ENCODE peak calls at places on chromosomes 16 and 17, in seven cellular contexts. One of them, this sample, is unnamed. For H3K27me3, the result is how much of the 10 kb centered on the place peaks cover.

GRCh38 chr17:82348434-82348833 is 10.6 kb upstream of the TEX19 start:
- DNase-seq in left ventricle myocardium inferior: no peak
- DNase-seq in prostate gland: no peak
- DNase-seq in transverse colon: no peak
- DNase-seq in H1: no peak
- DNase-seq in CD8-positive, alpha-beta T cell: no peak
- DNase-seq in GM23338: no peak
- DNase-seq in this sample: no peak

GRCh38 chr17:32006957-32007462 is at the start of gene LRRC37B:
- DNase-seq in CD8-positive, alpha-beta T cell: peak
- DNase-seq in transverse colon: peak
- DNase-seq in GM23338: peak
- DNase-seq in H1: peak
- DNase-seq in left ventricle myocardium inferior: peak
- DNase-seq in prostate gland: peak
- DNase-seq in this sample: peak

GRCh38 chr17:8896641-8897635 is 29.5 kb upstream of the PIK3R6 start:
- DNase-seq in GM23338: no peak
- DNase-seq in H1: no peak
- DNase-seq in prostate gland: no peak
- DNase-seq in CD8-positive, alpha-beta T cell: no peak
- DNase-seq in left ventricle myocardium inferior: no peak
- DNase-seq in transverse colon: no peak
- DNase-seq in this sample: peak

GRCh38 chr17:67164298-67164697 is 80.7 kb downstream of the HELZ start:
- DNase-seq in transverse colon: no peak
- DNase-seq in left ventricle myocardium inferior: no peak
- DNase-seq in GM23338: no peak
- DNase-seq in prostate gland: no peak
- DNase-seq in H1: no peak
- DNase-seq in CD8-positive, alpha-beta T cell: no peak
- DNase-seq in this sample: no peak

GRCh38 chr17:78377858-78378224 is 608 bp upstream of the PGS1 start:
- DNase-seq in H1: no peak
- DNase-seq in prostate gland: no peak
- DNase-seq in transverse colon: no peak
- DNase-seq in left ventricle myocardium inferior: no peak
- DNase-seq in CD8-positive, alpha-beta T cell: no peak
- DNase-seq in GM23338: no peak
- DNase-seq in this sample: no peak

GRCh38 chr16:30656388-30656787 is 1.8 kb upstream of the FBRS start:
- DNase-seq in GM23338: no peak
- DNase-seq in left ventricle myocardium inferior: no peak
- DNase-seq in H1: no peak
- DNase-seq in transverse colon: no peak
- DNase-seq in prostate gland: no peak
- DNase-seq in CD8-positive, alpha-beta T cell: no peak
- DNase-seq in this sample: no peak

GRCh38 chr17:39861235-39861634 is 2.9 kb downstream of the IKZF3 start:
- DNase-seq in prostate gland: no peak
- DNase-seq in CD8-positive, alpha-beta T cell: no peak
- DNase-seq in GM23338: no peak
- DNase-seq in transverse colon: no peak
- DNase-seq in H1: no peak
- DNase-seq in left ventricle myocardium inferior: no peak
- DNase-seq in this sample: no peak

GRCh38 chr16:80557037-80557436 is 16.2 kb downstream of the DYNLRB2 start:
- DNase-seq in left ventricle myocardium inferior: no peak
- DNase-seq in H1: no peak
- DNase-seq in CD8-positive, alpha-beta T cell: no peak
- DNase-seq in prostate gland: peak
- DNase-seq in GM23338: no peak
- DNase-seq in transverse colon: no peak
- DNase-seq in this sample: no peak

GRCh38 chr16:24681793-24682192 is 47.7 kb upstream of the TNRC6A start:
- DNase-seq in H1: no peak
- DNase-seq in GM23338: no peak
- DNase-seq in left ventricle myocardium inferior: no peak
- DNase-seq in transverse colon: no peak
- DNase-seq in prostate gland: no peak
- DNase-seq in CD8-positive, alpha-beta T cell: no peak
- DNase-seq in this sample: no peak

GRCh38 chr17:39963826-39964225 is 1.0 kb downstream of the GSDMA start:
- DNase-seq in prostate gland: no peak
- DNase-seq in left ventricle myocardium inferior: no peak
- DNase-seq in GM23338: no peak
- DNase-seq in transverse colon: no peak
- DNase-seq in CD8-positive, alpha-beta T cell: peak
- DNase-seq in H1: no peak
- DNase-seq in this sample: no peak

GRCh38 chr17:44997733-44998520 is 29.8 kb upstream of the C1QL1 start:
- DNase-seq in GM23338: no peak
- DNase-seq in prostate gland: no peak
- DNase-seq in CD8-positive, alpha-beta T cell: no peak
- DNase-seq in left ventricle myocardium inferior: peak
- DNase-seq in transverse colon: no peak
- DNase-seq in H1: no peak
- DNase-seq in this sample: peak

GRCh38 chr16:4514606-4515005 is 24.0 kb downstream of the CDIP1 start:
- DNase-seq in left ventricle myocardium inferior: no peak
- DNase-seq in GM23338: no peak
- DNase-seq in transverse colon: no peak
- DNase-seq in prostate gland: no peak
- DNase-seq in CD8-positive, alpha-beta T cell: no peak
- DNase-seq in H1: no peak
- DNase-seq in this sample: no peak

GRCh38 chr16:17784073-17784472 is 313.3 kb upstream of the XYLT1 start:
- DNase-seq in prostate gland: no peak
- DNase-seq in GM23338: peak
- DNase-seq in H1: no peak
- DNase-seq in CD8-positive, alpha-beta T cell: no peak
- DNase-seq in transverse colon: no peak
- DNase-seq in left ventricle myocardium inferior: no peak
- DNase-seq in this sample: peak

GRCh38 chr17:183021-183420 is 1.6 kb upstream of the DOC2B start:
- DNase-seq in left ventricle myocardium inferior: no peak
- DNase-seq in GM23338: no peak
- DNase-seq in CD8-positive, alpha-beta T cell: no peak
- DNase-seq in H1: no peak
- DNase-seq in prostate gland: no peak
- DNase-seq in transverse colon: no peak
- DNase-seq in this sample: no peak

GRCh38 chr17:61817452-61817851 is 45.9 kb downstream of the BRIP1 start:
- DNase-seq in prostate gland: no peak
- DNase-seq in GM23338: no peak
- DNase-seq in CD8-positive, alpha-beta T cell: no peak
- DNase-seq in left ventricle myocardium inferior: no peak
- DNase-seq in transverse colon: no peak
- DNase-seq in H1: no peak
- DNase-seq in this sample: no peak

GRCh38 chr16:83458612-83459011 is 349.2 kb upstream of the HSBP1 start:
- DNase-seq in GM23338: no peak
- DNase-seq in left ventricle myocardium inferior: no peak
- DNase-seq in H1: no peak
- DNase-seq in transverse colon: no peak
- DNase-seq in prostate gland: no peak
- DNase-seq in CD8-positive, alpha-beta T cell: no peak
- DNase-seq in this sample: no peak

DNA sequence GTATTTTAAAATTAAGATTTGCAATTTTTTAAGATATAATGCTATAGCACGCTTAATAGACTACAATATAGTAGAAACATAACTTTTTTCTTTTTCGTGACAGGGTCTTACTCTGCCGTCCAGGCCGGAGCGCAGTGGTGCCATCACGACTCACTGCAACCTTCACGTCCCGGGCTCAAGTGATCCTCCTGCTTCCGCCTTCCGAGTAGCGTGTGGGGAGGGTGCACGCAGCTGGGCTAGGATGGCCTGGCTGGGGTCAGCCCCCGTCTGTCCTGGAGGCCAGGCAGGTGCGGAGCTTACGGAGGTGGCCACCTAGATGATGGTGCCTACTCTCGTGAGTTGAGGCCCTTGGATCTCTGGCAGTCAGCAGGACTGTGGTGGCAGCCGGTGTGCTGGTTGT is 50.1 kb downstream of the JPH3 start:
- DNase-seq in CD8-positive, alpha-beta T cell: no peak
- DNase-seq in prostate gland: no peak
- DNase-seq in left ventricle myocardium inferior: no peak
- DNase-seq in transverse colon: no peak
- DNase-seq in H1: no peak
- DNase-seq in GM23338: no peak
- DNase-seq in this sample: no peak
- H3K27me3 ChIP-seq in CD8-positive, alpha-beta T cell: under half
- H3K27me3 ChIP-seq in prostate gland: under half
- H3K27me3 ChIP-seq in left ventricle myocardium inferior: half or more
- H3K27me3 ChIP-seq in transverse colon: under half
- H3K27me3 ChIP-seq in H1: under half
- H3K27me3 ChIP-seq in GM23338: under half
- H3K27me3 ChIP-seq in this sample: under half

DNA sequence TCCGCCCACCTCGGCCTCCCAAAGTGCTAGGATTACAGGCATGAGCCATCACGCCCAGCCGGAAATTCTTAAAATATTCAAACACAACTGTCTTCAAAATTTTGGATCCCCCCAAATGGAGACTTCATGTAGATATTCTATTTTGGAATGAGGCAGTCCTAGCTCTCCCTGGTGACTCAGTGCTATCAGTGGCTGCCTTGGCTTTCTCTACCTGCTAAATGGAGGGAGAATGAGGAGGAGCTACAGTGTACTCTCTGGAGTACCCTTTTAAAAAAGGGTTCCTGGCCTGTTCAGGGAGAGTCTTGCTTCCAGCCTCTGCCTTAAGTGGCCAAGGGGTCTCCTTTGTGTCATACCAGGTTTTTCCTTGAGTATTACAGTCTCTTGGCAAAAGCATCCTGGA is 10.8 kb downstream of the ALKBH5 start:
- DNase-seq in H1: no peak
- DNase-seq in prostate gland: no peak
- DNase-seq in GM23338: no peak
- DNase-seq in transverse colon: no peak
- DNase-seq in CD8-positive, alpha-beta T cell: no peak
- DNase-seq in left ventricle myocardium inferior: no peak
- DNase-seq in this sample: no peak
- H3K27me3 ChIP-seq in H1: under half
- H3K27me3 ChIP-seq in prostate gland: under half
- H3K27me3 ChIP-seq in GM23338: under half
- H3K27me3 ChIP-seq in transverse colon: under half
- H3K27me3 ChIP-seq in CD8-positive, alpha-beta T cell: under half
- H3K27me3 ChIP-seq in left ventricle myocardium inferior: under half
- H3K27me3 ChIP-seq in this sample: under half

DNA sequence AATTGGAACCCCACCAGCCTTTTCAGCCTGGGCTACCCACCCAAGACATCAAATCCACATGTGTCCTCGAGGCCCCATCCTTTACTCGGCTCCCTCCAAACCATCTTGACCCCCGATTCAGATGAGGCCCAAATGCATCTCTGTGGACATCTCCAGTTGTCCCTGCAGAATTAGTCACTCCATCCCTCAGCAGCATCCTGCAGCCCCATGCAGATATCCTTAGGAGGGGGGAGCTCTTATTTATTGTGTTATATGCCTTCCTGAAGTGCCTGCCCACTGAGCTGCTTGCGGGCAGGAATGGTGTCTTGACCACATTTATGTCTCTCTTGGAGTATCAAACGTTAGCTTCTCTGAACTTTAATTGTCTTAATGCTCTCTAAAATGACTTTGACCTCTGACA is 15.6 kb downstream of the CDK5RAP3 start:
- DNase-seq in CD8-positive, alpha-beta T cell: no peak
- DNase-seq in left ventricle myocardium inferior: no peak
- DNase-seq in H1: no peak
- DNase-seq in prostate gland: no peak
- DNase-seq in transverse colon: no peak
- DNase-seq in GM23338: no peak
- DNase-seq in this sample: no peak
- H3K27me3 ChIP-seq in CD8-positive, alpha-beta T cell: under half
- H3K27me3 ChIP-seq in left ventricle myocardium inferior: under half
- H3K27me3 ChIP-seq in H1: under half
- H3K27me3 ChIP-seq in prostate gland: under half
- H3K27me3 ChIP-seq in transverse colon: under half
- H3K27me3 ChIP-seq in GM23338: under half
- H3K27me3 ChIP-seq in this sample: under half

DNA sequence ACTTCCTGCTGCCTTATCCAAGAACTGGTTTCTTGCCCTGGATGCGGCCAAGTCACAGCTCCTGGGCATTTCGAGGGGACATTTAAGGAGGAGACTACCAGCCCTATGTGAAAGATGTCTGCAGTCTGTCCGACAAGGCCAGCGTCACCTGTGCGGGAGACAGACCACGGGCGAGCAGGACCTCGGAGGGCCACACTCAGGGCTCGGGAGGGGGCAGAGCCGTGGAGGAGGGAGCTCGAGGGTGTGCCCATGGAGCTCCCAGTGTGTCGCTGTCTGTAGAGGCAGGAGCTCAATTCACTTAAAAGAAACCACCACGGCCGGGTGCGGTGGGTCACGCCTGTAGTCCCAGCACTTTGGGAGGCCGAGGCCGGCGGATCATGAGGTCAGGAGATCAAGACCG is 33.3 kb downstream of the CBFA2T3 start:
- DNase-seq in transverse colon: no peak
- DNase-seq in prostate gland: no peak
- DNase-seq in left ventricle myocardium inferior: no peak
- DNase-seq in CD8-positive, alpha-beta T cell: no peak
- DNase-seq in H1: no peak
- DNase-seq in GM23338: no peak
- DNase-seq in this sample: no peak
- H3K27me3 ChIP-seq in transverse colon: half or more
- H3K27me3 ChIP-seq in prostate gland: under half
- H3K27me3 ChIP-seq in left ventricle myocardium inferior: half or more
- H3K27me3 ChIP-seq in CD8-positive, alpha-beta T cell: under half
- H3K27me3 ChIP-seq in H1: under half
- H3K27me3 ChIP-seq in GM23338: under half
- H3K27me3 ChIP-seq in this sample: under half

GRCh38 chr16:82185012-82185411 is 15.0 kb upstream of the MPHOSPH6 start:
- DNase-seq in prostate gland: no peak
- DNase-seq in left ventricle myocardium inferior: no peak
- DNase-seq in GM23338: no peak
- DNase-seq in H1: no peak
- DNase-seq in transverse colon: no peak
- DNase-seq in CD8-positive, alpha-beta T cell: no peak
- DNase-seq in this sample: peak
- H3K27me3 ChIP-seq in prostate gland: under half
- H3K27me3 ChIP-seq in left ventricle myocardium inferior: half or more
- H3K27me3 ChIP-seq in GM23338: under half
- H3K27me3 ChIP-seq in H1: under half
- H3K27me3 ChIP-seq in transverse colon: under half
- H3K27me3 ChIP-seq in CD8-positive, alpha-beta T cell: under half
- H3K27me3 ChIP-seq in this sample: under half

This sample was measured in SJCRH30.